ENCODE peak calls at places on chromosomes 16 and 17, in ten cellular contexts. F, J, R, B, D, K, N, E, A and M are unnamed samples.

GRCh38 chr17:17075037-17075755 is 32.9 kb downstream of the MPRIP start:
- DNase-seq in F (peak; percentile 29), J (peak; percentile 61), R (no peak), B (no peak), D (peak; percentile 56), K (peak; percentile 64), N (peak; percentile 46), E (peak; percentile 66), A (no peak), M (peak; percentile 78)

GRCh38 chr17:35022536-35023063 is 40.9 kb downstream of the RFFL start:
- DNase-seq in F (no peak), J (peak; percentile 62), R (peak; percentile 74), B (peak; percentile 59), D (peak; percentile 78), K (no peak), N (peak; percentile 76), E (peak; percentile 95), A (peak; percentile 19), M (peak; percentile 36)

GRCh38 chr16:81551141-81551808 is 106.7 kb downstream of the CMIP start:
- DNase-seq in F (no peak), J (no peak), R (no peak), B (no peak), D (no peak), K (no peak), N (no peak), E (peak; percentile 76), A (no peak), M (no peak)

GRCh38 chr16:67198238-67198734 is 645 bp upstream of the ELMO3 start:
- DNase-seq in F (peak; percentile 79), J (no peak), R (peak; percentile 93), B (peak; percentile 78), D (peak; percentile 50), K (no peak), N (peak; percentile 53), E (peak; percentile 63), A (no peak), M (no peak)

GRCh38 chr17:27600471-27600870 is 30.5 kb upstream of the LGALS9 start:
- DNase-seq in F (no peak), J (no peak), R (no peak), B (no peak), D (no peak), K (no peak), N (no peak), E (no peak), A (no peak), M (no peak)

GRCh38 chr16:51133691-51134090 is 17.4 kb downstream of the SALL1 start:
- DNase-seq in F (no peak), J (no peak), R (no peak), B (no peak), D (no peak), K (no peak), N (no peak), E (no peak), A (no peak), M (no peak)

GRCh38 chr16:83301966-83302365 is 505.8 kb upstream of the HSBP1 start:
- DNase-seq in F (no peak), J (no peak), R (no peak), B (no peak), D (no peak), K (no peak), N (no peak), E (peak; percentile 11), A (no peak), M (no peak)

GRCh38 chr17:46011711-46012505 is 12.9 kb downstream of the STH start:
- DNase-seq in F (no peak), J (no peak), R (no peak), B (no peak), D (no peak), K (no peak), N (no peak), E (no peak), A (no peak), M (no peak)

GRCh38 chr17:33927732-33928133 is 327.4 kb upstream of the CCL2 start:
- DNase-seq in F (no peak), J (no peak), R (peak; percentile 10), B (no peak), D (no peak), K (no peak), N (no peak), E (no peak), A (no peak), M (no peak)

GRCh38 chr17:54900457-54901229 is at the start of gene TOM1L1:
- DNase-seq in F (peak; percentile 93), J (peak; percentile 64), R (peak; percentile 89), B (peak; percentile 89), D (peak; percentile 21), K (peak; percentile 15), N (peak; percentile 91), E (no peak), A (no peak), M (peak; percentile 49)

GRCh38 chr16:886802-887731 is 83.7 kb downstream of the LMF1 start:
- DNase-seq in F (no peak), J (no peak), R (no peak), B (no peak), D (no peak), K (no peak), N (no peak), E (peak; percentile 9), A (no peak), M (no peak)

DNA sequence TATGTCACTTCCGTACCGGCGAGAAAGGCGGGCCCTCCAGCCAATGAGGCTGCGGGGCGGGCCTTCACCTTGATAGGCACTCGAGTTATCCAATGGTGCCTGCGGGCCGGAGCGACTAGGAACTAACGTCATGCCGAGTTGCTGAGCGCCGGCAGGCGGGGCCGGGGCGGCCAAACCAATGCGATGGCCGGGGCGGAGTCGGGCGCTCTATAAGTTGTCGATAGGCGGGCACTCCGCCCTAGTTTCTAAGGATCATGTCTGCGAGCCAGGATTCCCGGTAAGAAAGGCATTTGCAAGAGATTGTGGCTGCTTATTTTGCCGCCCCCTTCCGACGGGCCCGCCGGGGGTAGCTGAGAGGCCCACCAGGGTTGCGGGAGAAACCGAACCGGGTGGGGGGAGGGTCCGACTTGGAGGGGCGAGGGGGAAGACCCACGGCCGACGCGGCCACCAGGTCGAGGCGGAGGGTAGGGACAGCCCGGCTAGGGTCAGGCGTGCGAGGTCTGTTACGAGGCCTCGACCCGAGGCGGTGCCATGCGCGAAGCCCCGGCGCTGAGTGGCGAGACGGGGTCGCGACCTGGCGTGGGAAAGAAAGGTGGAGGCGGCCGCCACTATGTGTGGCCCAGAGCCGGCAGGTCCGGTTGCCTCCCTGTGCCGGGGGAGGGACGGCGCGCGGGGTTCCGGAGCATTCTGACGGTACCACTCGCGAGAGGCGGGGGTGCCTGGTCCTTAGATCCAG is 6.7 kb upstream of the CD68 start:
- DNase-seq in F (peak; percentile 100), J (peak; percentile 99), R (peak; percentile 100), B (peak; percentile 100), D (peak; percentile 100), K (peak; percentile 99), N (peak; percentile 100), E (peak; percentile 100), A (peak; percentile 98), M (peak; percentile 99)
- TF ChIP-seq POLR2A in F (peak; percentile 99), J (peak; percentile 95), R (peak; percentile 98), B (peak; percentile 100), D (peak; percentile 98), K (peak; percentile 99), N (peak; percentile 98), E (peak; percentile 99), A (peak; percentile 31), M (peak; percentile 95)

DNA sequence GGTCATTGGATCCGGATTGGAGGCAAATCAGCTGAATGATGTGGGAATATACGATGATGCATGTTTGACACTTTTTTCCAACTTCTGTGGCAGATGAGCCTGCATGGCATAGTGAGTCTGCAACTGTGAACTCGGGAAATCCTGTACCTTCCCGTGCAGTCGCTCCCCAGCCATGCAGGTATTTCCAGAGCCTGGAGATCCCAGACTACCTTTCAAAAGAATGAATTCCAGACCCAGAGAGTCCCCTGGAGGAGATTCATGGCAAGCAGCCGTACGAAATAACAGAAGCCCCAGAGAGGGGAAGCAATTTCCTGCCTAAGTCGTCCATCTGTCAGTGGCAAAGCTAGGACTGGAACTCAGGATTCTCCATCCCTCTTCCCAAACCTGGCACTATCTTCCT is 75.7 kb upstream of the FAM20A start:
- DNase-seq in F (no peak), J (no peak), R (no peak), B (no peak), D (no peak), K (no peak), N (no peak), E (no peak), A (no peak), M (no peak)
- H3K27ac ChIP-seq in F (no peak overlapping the region), J (no peak overlapping the region), R (no peak overlapping the region), B (no peak overlapping the region), D (no peak overlapping the region), K (no peak overlapping the region), N (no peak overlapping the region), E (no peak overlapping the region), A (no peak overlapping the region), M (no peak overlapping the region)

GRCh38 chr17:82273327-82274133 is at the start of gene CSNK1D:
- DNase-seq in F (peak; percentile 98), J (peak; percentile 93), R (peak; percentile 94), B (peak; percentile 95), D (peak; percentile 85), K (peak; percentile 90), N (peak; percentile 94), E (peak; percentile 92), A (peak; percentile 72), M (peak; percentile 91)
- TF ChIP-seq POLR2A in F (peak; percentile 94), J (no peak), R (peak; percentile 63), B (peak; percentile 96), D (peak; percentile 76), K (peak; percentile 83), N (peak; percentile 85), E (peak; percentile 77), A (no peak), M (peak; percentile 49)

GRCh38 chr16:77298638-77299360 is 99.6 kb downstream of the SYCE1L start:
- DNase-seq in F (no peak), J (no peak), R (peak; percentile 52), B (no peak), D (no peak), K (no peak), N (peak; percentile 9), E (peak; percentile 98), A (no peak), M (peak; percentile 27)

GRCh38 chr16:77302249-77302648 is 103.0 kb downstream of the SYCE1L start:
- DNase-seq in F (no peak), J (no peak), R (no peak), B (no peak), D (no peak), K (no peak), N (no peak), E (no peak), A (no peak), M (no peak)

GRCh38 chr16:77299395-77299794 is 100.2 kb downstream of the SYCE1L start:
- DNase-seq in F (no peak), J (no peak), R (no peak), B (no peak), D (no peak), K (no peak), N (no peak), E (peak; percentile 35), A (no peak), M (no peak)

GRCh38 chr16:77297996-77298637 is 98.9 kb downstream of the SYCE1L start:
- DNase-seq in F (no peak), J (no peak), R (no peak), B (no peak), D (no peak), K (no peak), N (no peak), E (peak; percentile 60), A (no peak), M (no peak)

DNA sequence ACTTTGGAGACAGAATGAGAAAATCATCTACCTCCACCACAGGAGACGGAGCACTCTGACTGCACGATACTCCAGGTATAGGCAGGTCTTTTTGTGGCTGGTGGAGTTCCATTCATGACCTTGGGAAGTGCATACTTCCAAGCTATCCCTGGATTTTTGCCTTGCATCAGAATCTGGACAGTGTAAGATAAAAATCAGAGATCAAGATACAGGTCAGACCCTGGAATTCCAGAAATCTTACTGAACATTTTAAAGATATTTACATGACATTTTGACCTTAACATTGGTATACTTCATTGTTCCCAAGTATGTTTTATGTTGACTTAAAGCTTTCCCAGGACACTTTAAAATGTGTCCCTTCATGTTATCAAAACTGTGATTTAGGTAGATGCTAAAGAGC is 101.0 kb downstream of the SYCE1L start:
- DNase-seq in F (no peak), J (no peak), R (no peak), B (no peak), D (no peak), K (no peak), N (no peak), E (no peak), A (no peak), M (no peak)
- H3K27ac ChIP-seq in F (no peak overlapping the region), J (no peak overlapping the region), R (peak overlapping the region; percentile 79), B (no peak overlapping the region), D (no peak overlapping the region), K (no peak overlapping the region), N (no peak overlapping the region), E (peak overlapping the region; percentile 98), A (no peak overlapping the region), M (no peak overlapping the region)